ENCODE peak calls at places on chromosomes 3 and 15, in five cellular contexts. One of them, this sample, is unnamed.

GRCh38 chr3:58167431-58168351 is 43.1 kb downstream of the DNASE1L3 start:
- DNase-seq in WTC11: peak
- DNase-seq in H1: no peak
- DNase-seq in HepG2: no peak
- DNase-seq in endothelial cell of umbilical vein: peak
- DNase-seq in this sample: peak

GRCh38 chr3:184874709-184875644 is 63.0 kb downstream of the VPS8 start:
- DNase-seq in H1: no peak
- DNase-seq in HepG2: peak
- DNase-seq in WTC11: peak
- DNase-seq in endothelial cell of umbilical vein: peak
- DNase-seq in this sample: peak

GRCh38 chr3:115436767-115437301 is 186.5 kb upstream of the GAP43 start:
- DNase-seq in HepG2: peak
- DNase-seq in H1: peak
- DNase-seq in endothelial cell of umbilical vein: peak
- DNase-seq in WTC11: peak
- DNase-seq in this sample: peak

GRCh38 chr3:134710313-134710680 is 59.5 kb upstream of the KY start:
- DNase-seq in WTC11: no peak
- DNase-seq in endothelial cell of umbilical vein: no peak
- DNase-seq in H1: no peak
- DNase-seq in HepG2: no peak
- DNase-seq in this sample: no peak

GRCh38 chr3:5252111-5252510 is 64.6 kb downstream of the EDEM1 start:
- DNase-seq in endothelial cell of umbilical vein: no peak
- DNase-seq in WTC11: no peak
- DNase-seq in HepG2: no peak
- DNase-seq in H1: no peak
- DNase-seq in this sample: no peak

GRCh38 chr3:49750056-49750455 is 26.3 kb upstream of the GMPPB start:
- DNase-seq in H1: no peak
- DNase-seq in WTC11: no peak
- DNase-seq in HepG2: peak
- DNase-seq in endothelial cell of umbilical vein: no peak
- DNase-seq in this sample: no peak

GRCh38 chr15:26864664-26865191 is 2.1 kb upstream of the GABRA5 start:
- DNase-seq in HepG2: no peak
- DNase-seq in endothelial cell of umbilical vein: peak
- DNase-seq in WTC11: peak
- DNase-seq in H1: no peak
- DNase-seq in this sample: peak

GRCh38 chr3:175046666-175047065 is 187.5 kb downstream of the NAALADL2 start:
- DNase-seq in HepG2: no peak
- DNase-seq in endothelial cell of umbilical vein: no peak
- DNase-seq in H1: no peak
- DNase-seq in WTC11: no peak
- DNase-seq in this sample: no peak

GRCh38 chr3:155202626-155203025 is 90.9 kb downstream of the STRIT1 start:
- DNase-seq in endothelial cell of umbilical vein: no peak
- DNase-seq in HepG2: no peak
- DNase-seq in WTC11: no peak
- DNase-seq in H1: no peak
- DNase-seq in this sample: no peak

GRCh38 chr3:54079729-54080128 is 42.6 kb upstream of the CACNA2D3 start:
- DNase-seq in H1: no peak
- DNase-seq in WTC11: no peak
- DNase-seq in endothelial cell of umbilical vein: no peak
- DNase-seq in HepG2: no peak
- DNase-seq in this sample: no peak

GRCh38 chr3:126480251-126480650 is 4.6 kb upstream of the ZXDC start:
- DNase-seq in WTC11: no peak
- DNase-seq in HepG2: no peak
- DNase-seq in endothelial cell of umbilical vein: no peak
- DNase-seq in H1: no peak
- DNase-seq in this sample: no peak

GRCh38 chr3:94543161-94543560 is 480.3 kb downstream of the NSUN3 start:
- DNase-seq in WTC11: no peak
- DNase-seq in H1: no peak
- DNase-seq in endothelial cell of umbilical vein: no peak
- DNase-seq in HepG2: no peak
- DNase-seq in this sample: no peak

GRCh38 chr3:157122116-157122515 is 37.8 kb downstream of the CCNL1 start:
- DNase-seq in HepG2: peak
- DNase-seq in endothelial cell of umbilical vein: peak
- DNase-seq in WTC11: no peak
- DNase-seq in H1: no peak
- DNase-seq in this sample: peak

GRCh38 chr3:107676469-107677309 is 153.9 kb downstream of the BBX start:
- DNase-seq in HepG2: peak
- DNase-seq in H1: no peak
- DNase-seq in WTC11: no peak
- DNase-seq in endothelial cell of umbilical vein: peak
- DNase-seq in this sample: no peak

GRCh38 chr3:61031503-61031902 is 219.7 kb downstream of the FHIT start:
- DNase-seq in endothelial cell of umbilical vein: no peak
- DNase-seq in HepG2: peak
- DNase-seq in WTC11: no peak
- DNase-seq in H1: no peak
- DNase-seq in this sample: no peak

GRCh38 chr3:43001094-43001553 is 22.0 kb downstream of the GASK1A start:
- DNase-seq in HepG2: peak
- DNase-seq in H1: no peak
- DNase-seq in WTC11: no peak
- DNase-seq in endothelial cell of umbilical vein: no peak
- DNase-seq in this sample: no peak

GRCh38 chr15:38894260-38894948 is 329.8 kb upstream of the RASGRP1 start:
- DNase-seq in H1: no peak
- DNase-seq in endothelial cell of umbilical vein: peak
- DNase-seq in HepG2: no peak
- DNase-seq in WTC11: no peak
- DNase-seq in this sample: peak
- TF ChIP-seq JUN in H1: no peak
- TF ChIP-seq JUN in endothelial cell of umbilical vein: peak
- TF ChIP-seq JUN in HepG2: no peak
- TF ChIP-seq JUN in WTC11: no peak
- TF ChIP-seq JUN in this sample: peak

GRCh38 chr15:40793216-40793989 is 13.5 kb upstream of the ZFYVE19 start:
- DNase-seq in endothelial cell of umbilical vein: peak
- DNase-seq in H1: no peak
- DNase-seq in WTC11: no peak
- DNase-seq in HepG2: peak
- DNase-seq in this sample: peak
- TF ChIP-seq JUN in endothelial cell of umbilical vein: peak
- TF ChIP-seq JUN in H1: no peak
- TF ChIP-seq JUN in WTC11: no peak
- TF ChIP-seq JUN in HepG2: peak
- TF ChIP-seq JUN in this sample: no peak

GRCh38 chr3:187136347-187136746 is 2.9 kb downstream of the RPL39L start:
- DNase-seq in H1: no peak
- DNase-seq in HepG2: no peak
- DNase-seq in WTC11: no peak
- DNase-seq in endothelial cell of umbilical vein: no peak
- DNase-seq in this sample: no peak

GRCh38 chr3:187125319-187126031 is 13.8 kb downstream of the RPL39L start:
- DNase-seq in HepG2: no peak
- DNase-seq in endothelial cell of umbilical vein: no peak
- DNase-seq in H1: no peak
- DNase-seq in WTC11: no peak
- DNase-seq in this sample: no peak

GRCh38 chr3:187131981-187132380 is 7.3 kb downstream of the RPL39L start:
- DNase-seq in H1: no peak
- DNase-seq in endothelial cell of umbilical vein: no peak
- DNase-seq in HepG2: no peak
- DNase-seq in WTC11: no peak
- DNase-seq in this sample: no peak

GRCh38 chr3:187132666-187133065 is 6.6 kb downstream of the RPL39L start:
- DNase-seq in HepG2: no peak
- DNase-seq in WTC11: no peak
- DNase-seq in H1: no peak
- DNase-seq in endothelial cell of umbilical vein: no peak
- DNase-seq in this sample: no peak

GRCh38 chr3:187130346-187131066 is 8.8 kb downstream of the RPL39L start:
- DNase-seq in HepG2: no peak
- DNase-seq in H1: no peak
- DNase-seq in WTC11: no peak
- DNase-seq in endothelial cell of umbilical vein: peak
- DNase-seq in this sample: no peak
- TF ChIP-seq JUN in HepG2: no peak
- TF ChIP-seq JUN in H1: no peak
- TF ChIP-seq JUN in WTC11: no peak
- TF ChIP-seq JUN in endothelial cell of umbilical vein: peak
- TF ChIP-seq JUN in this sample: no peak

GRCh38 chr15:78841891-78842290 is 30.6 kb upstream of the ADAMTS7 start:
- DNase-seq in HepG2: no peak
- DNase-seq in WTC11: no peak
- DNase-seq in endothelial cell of umbilical vein: no peak
- DNase-seq in H1: no peak
- DNase-seq in this sample: no peak

GRCh38 chr15:78838480-78838879 is 27.2 kb upstream of the ADAMTS7 start:
- DNase-seq in WTC11: no peak
- DNase-seq in H1: no peak
- DNase-seq in HepG2: no peak
- DNase-seq in endothelial cell of umbilical vein: no peak
- DNase-seq in this sample: no peak

GRCh38 chr15:78840661-78841060 is 29.4 kb upstream of the ADAMTS7 start:
- DNase-seq in H1: no peak
- DNase-seq in HepG2: no peak
- DNase-seq in WTC11: no peak
- DNase-seq in endothelial cell of umbilical vein: no peak
- DNase-seq in this sample: no peak

GRCh38 chr15:78842519-78842918 is 30.2 kb upstream of the MORF4L1 start:
- DNase-seq in WTC11: no peak
- DNase-seq in endothelial cell of umbilical vein: no peak
- DNase-seq in HepG2: no peak
- DNase-seq in H1: no peak
- DNase-seq in this sample: no peak

GRCh38 chr15:78841307-78841706 is 30.0 kb upstream of the ADAMTS7 start:
- DNase-seq in WTC11: no peak
- DNase-seq in H1: no peak
- DNase-seq in HepG2: no peak
- DNase-seq in endothelial cell of umbilical vein: no peak
- DNase-seq in this sample: no peak
- TF ChIP-seq JUN in WTC11: no peak
- TF ChIP-seq JUN in H1: no peak
- TF ChIP-seq JUN in HepG2: no peak
- TF ChIP-seq JUN in endothelial cell of umbilical vein: no peak
- TF ChIP-seq JUN in this sample: no peak

GRCh38 chr15:61097057-61097456 is 132.0 kb downstream of the RORA start:
- DNase-seq in H1: no peak
- DNase-seq in WTC11: no peak
- DNase-seq in endothelial cell of umbilical vein: no peak
- DNase-seq in HepG2: no peak
- DNase-seq in this sample: no peak

GRCh38 chr15:61097852-61098251 is 131.2 kb downstream of the RORA start:
- DNase-seq in WTC11: no peak
- DNase-seq in H1: no peak
- DNase-seq in endothelial cell of umbilical vein: no peak
- DNase-seq in HepG2: no peak
- DNase-seq in this sample: no peak

GRCh38 chr15:61101543-61101942 is 127.6 kb downstream of the RORA start:
- DNase-seq in WTC11: no peak
- DNase-seq in H1: no peak
- DNase-seq in endothelial cell of umbilical vein: no peak
- DNase-seq in HepG2: no peak
- DNase-seq in this sample: no peak

GRCh38 chr15:61100512-61100911 is 128.6 kb downstream of the RORA start:
- DNase-seq in endothelial cell of umbilical vein: no peak
- DNase-seq in WTC11: no peak
- DNase-seq in HepG2: no peak
- DNase-seq in H1: no peak
- DNase-seq in this sample: no peak

DNA sequence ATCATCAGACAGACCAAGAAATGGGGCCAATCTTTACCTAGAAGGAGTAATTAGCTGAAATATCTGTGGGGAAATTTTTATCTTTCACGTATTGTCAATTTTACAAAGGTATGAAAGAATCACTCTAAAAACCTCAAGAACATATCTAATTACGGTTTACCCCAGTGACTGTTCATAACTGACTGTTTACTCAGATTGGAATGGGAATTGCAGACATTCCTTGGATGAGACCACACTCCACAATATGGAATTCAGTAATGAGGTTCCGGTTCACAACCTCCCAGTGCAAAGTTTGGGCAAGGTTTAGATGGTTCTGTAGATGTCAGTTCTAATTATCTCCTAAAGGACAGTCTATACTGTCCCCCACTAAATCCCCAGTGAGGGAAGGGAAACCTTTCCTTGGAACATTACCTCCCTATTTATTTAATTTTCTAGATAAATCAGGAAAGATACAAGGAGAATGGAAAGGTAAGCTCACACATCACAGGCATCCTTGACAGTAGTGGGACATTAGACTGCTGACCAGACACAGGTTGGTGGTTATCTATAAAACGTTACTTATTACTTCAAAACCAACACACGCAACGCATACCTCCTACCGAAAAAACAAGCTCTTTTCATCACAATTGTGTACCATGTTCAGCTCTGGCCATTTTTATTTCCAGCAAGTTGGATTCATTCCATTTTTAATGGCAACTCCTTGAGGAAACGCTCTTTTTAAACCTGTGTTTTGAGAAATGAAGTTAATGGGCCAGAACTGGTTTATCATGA is 129.9 kb downstream of the RORA start:
- DNase-seq in endothelial cell of umbilical vein: no peak
- DNase-seq in H1: no peak
- DNase-seq in HepG2: no peak
- DNase-seq in WTC11: no peak
- DNase-seq in this sample: no peak
- TF ChIP-seq JUN in endothelial cell of umbilical vein: no peak
- TF ChIP-seq JUN in H1: no peak
- TF ChIP-seq JUN in HepG2: no peak
- TF ChIP-seq JUN in WTC11: no peak
- TF ChIP-seq JUN in this sample: no peak

DNA sequence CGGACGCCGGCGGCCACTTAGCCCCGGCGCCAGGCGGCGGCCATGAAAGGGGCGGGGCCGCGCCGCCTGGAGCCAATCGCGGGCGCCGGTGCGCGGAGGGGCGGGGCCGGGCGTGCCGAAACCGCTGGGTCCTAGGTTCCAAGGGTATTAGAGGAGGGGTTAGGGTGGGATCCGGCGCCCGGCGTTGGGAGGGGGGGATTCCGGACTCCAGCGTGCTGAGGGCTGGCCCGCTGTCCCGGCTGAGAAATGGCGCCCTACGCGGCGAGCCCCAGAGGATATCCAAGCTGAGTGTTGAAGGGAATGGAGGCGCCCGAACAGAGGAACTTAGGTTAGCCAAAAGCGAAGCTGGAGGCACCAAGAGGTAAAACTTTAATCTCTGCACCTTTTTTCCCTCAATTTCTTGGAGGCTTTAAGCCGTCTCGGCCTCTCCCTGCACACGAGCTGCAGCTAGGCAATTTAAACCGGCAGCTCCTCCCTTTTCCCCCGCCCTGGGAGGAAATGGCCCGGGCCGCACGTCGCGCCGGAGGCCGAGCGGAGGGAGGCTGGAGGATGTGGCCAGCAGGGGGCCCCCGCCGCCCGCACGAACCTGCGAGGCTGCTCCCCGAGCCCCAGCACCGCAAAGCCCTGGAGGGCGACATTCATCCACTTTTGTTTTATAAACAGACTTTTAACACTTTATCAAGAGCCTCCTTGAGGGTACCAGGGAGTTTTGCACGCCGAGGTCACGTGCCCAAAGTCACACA is at the start of gene XXYLT1:
- DNase-seq in H1: peak
- DNase-seq in HepG2: peak
- DNase-seq in endothelial cell of umbilical vein: peak
- DNase-seq in WTC11: peak
- DNase-seq in this sample: peak
- TF ChIP-seq JUN in H1: no peak
- TF ChIP-seq JUN in HepG2: no peak
- TF ChIP-seq JUN in endothelial cell of umbilical vein: no peak
- TF ChIP-seq JUN in WTC11: no peak
- TF ChIP-seq JUN in this sample: no peak